ENCODE peak calls at places on chromosomes 13 and 19, in ten cellular contexts. One of them, this sample, is unnamed.

GRCh38 chr19:30228726-30229523 is 143.3 kb upstream of the ZNF536 start:
- DNase-seq in M059J: no peak
- DNase-seq in stimulated activated CD4-positive, alpha-beta T cell treated with anti-CD3 and anti-CD28 coated beads, Interleukin-15, amount 100 ng/mL, for 48 hours: no peak
- DNase-seq in GDM1: no peak
- DNase-seq in PC-9: no peak
- DNase-seq in IMR-90: peak; percentile 6
- DNase-seq in HEK293T: no peak
- DNase-seq in midbrain: peak; percentile 37
- DNase-seq in hepatocyte: peak; percentile 28
- DNase-seq in anterior cingulate cortex: no peak
- DNase-seq in this sample: peak; percentile 16

GRCh38 chr13:108018371-108018870 is 196.9 kb downstream of the LIG4 start:
- DNase-seq in M059J: no peak
- DNase-seq in stimulated activated CD4-positive, alpha-beta T cell treated with anti-CD3 and anti-CD28 coated beads, Interleukin-15, amount 100 ng/mL, for 48 hours: no peak
- DNase-seq in GDM1: no peak
- DNase-seq in PC-9: no peak
- DNase-seq in IMR-90: no peak
- DNase-seq in HEK293T: no peak
- DNase-seq in midbrain: no peak
- DNase-seq in hepatocyte: no peak
- DNase-seq in anterior cingulate cortex: no peak
- DNase-seq in this sample: no peak

GRCh38 chr13:51475727-51476521 is 23.1 kb upstream of the INTS6 start:
- DNase-seq in M059J: no peak
- DNase-seq in stimulated activated CD4-positive, alpha-beta T cell treated with anti-CD3 and anti-CD28 coated beads, Interleukin-15, amount 100 ng/mL, for 48 hours: no peak
- DNase-seq in GDM1: peak; percentile 19
- DNase-seq in PC-9: no peak
- DNase-seq in IMR-90: peak; percentile 74
- DNase-seq in HEK293T: no peak
- DNase-seq in midbrain: no peak
- DNase-seq in hepatocyte: no peak
- DNase-seq in anterior cingulate cortex: no peak
- DNase-seq in this sample: no peak

GRCh38 chr19:31152906-31153305 is 196.3 kb downstream of the TSHZ3 start:
- DNase-seq in M059J: peak; percentile 38
- DNase-seq in stimulated activated CD4-positive, alpha-beta T cell treated with anti-CD3 and anti-CD28 coated beads, Interleukin-15, amount 100 ng/mL, for 48 hours: no peak
- DNase-seq in GDM1: no peak
- DNase-seq in PC-9: no peak
- DNase-seq in IMR-90: peak; percentile 38
- DNase-seq in HEK293T: no peak
- DNase-seq in midbrain: no peak
- DNase-seq in hepatocyte: no peak
- DNase-seq in anterior cingulate cortex: no peak
- DNase-seq in this sample: no peak

GRCh38 chr13:38564751-38565150 is 122.1 kb upstream of the FREM2 start:
- DNase-seq in M059J: no peak
- DNase-seq in stimulated activated CD4-positive, alpha-beta T cell treated with anti-CD3 and anti-CD28 coated beads, Interleukin-15, amount 100 ng/mL, for 48 hours: no peak
- DNase-seq in GDM1: no peak
- DNase-seq in PC-9: no peak
- DNase-seq in IMR-90: no peak
- DNase-seq in HEK293T: no peak
- DNase-seq in midbrain: peak; percentile 40
- DNase-seq in hepatocyte: no peak
- DNase-seq in anterior cingulate cortex: no peak
- DNase-seq in this sample: no peak

GRCh38 chr19:10007811-10008211 is 2.5 kb downstream of the COL5A3 start:
- DNase-seq in M059J: peak; percentile 57
- DNase-seq in stimulated activated CD4-positive, alpha-beta T cell treated with anti-CD3 and anti-CD28 coated beads, Interleukin-15, amount 100 ng/mL, for 48 hours: no peak
- DNase-seq in GDM1: no peak
- DNase-seq in PC-9: no peak
- DNase-seq in IMR-90: peak; percentile 80
- DNase-seq in HEK293T: no peak
- DNase-seq in midbrain: no peak
- DNase-seq in hepatocyte: no peak
- DNase-seq in anterior cingulate cortex: no peak
- DNase-seq in this sample: no peak

GRCh38 chr13:80342541-80343371 is 1.8 kb upstream of the SPRY2 start:
- DNase-seq in M059J: peak; percentile 68
- DNase-seq in stimulated activated CD4-positive, alpha-beta T cell treated with anti-CD3 and anti-CD28 coated beads, Interleukin-15, amount 100 ng/mL, for 48 hours: peak; percentile 32
- DNase-seq in GDM1: peak; percentile 35
- DNase-seq in PC-9: peak; percentile 87
- DNase-seq in IMR-90: peak; percentile 66
- DNase-seq in HEK293T: peak; percentile 91
- DNase-seq in midbrain: peak; percentile 89
- DNase-seq in hepatocyte: peak; percentile 89
- DNase-seq in anterior cingulate cortex: peak; percentile 80
- DNase-seq in this sample: peak; percentile 64

GRCh38 chr19:38391911-38392464 is 3.5 kb downstream of the SPRED3 start:
- DNase-seq in M059J: no peak
- DNase-seq in stimulated activated CD4-positive, alpha-beta T cell treated with anti-CD3 and anti-CD28 coated beads, Interleukin-15, amount 100 ng/mL, for 48 hours: no peak
- DNase-seq in GDM1: no peak
- DNase-seq in PC-9: no peak
- DNase-seq in IMR-90: no peak
- DNase-seq in HEK293T: no peak
- DNase-seq in midbrain: no peak
- DNase-seq in hepatocyte: no peak
- DNase-seq in anterior cingulate cortex: no peak
- DNase-seq in this sample: no peak

GRCh38 chr19:30968210-30968609 is 381.0 kb downstream of the TSHZ3 start:
- DNase-seq in M059J: peak; percentile 19
- DNase-seq in stimulated activated CD4-positive, alpha-beta T cell treated with anti-CD3 and anti-CD28 coated beads, Interleukin-15, amount 100 ng/mL, for 48 hours: no peak
- DNase-seq in GDM1: no peak
- DNase-seq in PC-9: peak; percentile 6
- DNase-seq in IMR-90: no peak
- DNase-seq in HEK293T: peak; percentile 34
- DNase-seq in midbrain: no peak
- DNase-seq in hepatocyte: no peak
- DNase-seq in anterior cingulate cortex: no peak
- DNase-seq in this sample: no peak

GRCh38 chr13:99350191-99350590 is 43.0 kb upstream of the GPR183 start:
- DNase-seq in M059J: no peak
- DNase-seq in stimulated activated CD4-positive, alpha-beta T cell treated with anti-CD3 and anti-CD28 coated beads, Interleukin-15, amount 100 ng/mL, for 48 hours: no peak
- DNase-seq in GDM1: no peak
- DNase-seq in PC-9: no peak
- DNase-seq in IMR-90: no peak
- DNase-seq in HEK293T: no peak
- DNase-seq in midbrain: no peak
- DNase-seq in hepatocyte: no peak
- DNase-seq in anterior cingulate cortex: no peak
- DNase-seq in this sample: peak; percentile 42

GRCh38 chr13:99051768-99052455 is 74.0 kb upstream of the DOCK9 start:
- DNase-seq in M059J: no peak
- DNase-seq in stimulated activated CD4-positive, alpha-beta T cell treated with anti-CD3 and anti-CD28 coated beads, Interleukin-15, amount 100 ng/mL, for 48 hours: no peak
- DNase-seq in GDM1: no peak
- DNase-seq in PC-9: no peak
- DNase-seq in IMR-90: no peak
- DNase-seq in HEK293T: no peak
- DNase-seq in midbrain: no peak
- DNase-seq in hepatocyte: no peak
- DNase-seq in anterior cingulate cortex: no peak
- DNase-seq in this sample: no peak

GRCh38 chr13:27200413-27201066 is 28.9 kb upstream of the USP12 start:
- DNase-seq in M059J: peak; percentile 58
- DNase-seq in stimulated activated CD4-positive, alpha-beta T cell treated with anti-CD3 and anti-CD28 coated beads, Interleukin-15, amount 100 ng/mL, for 48 hours: no peak
- DNase-seq in GDM1: no peak
- DNase-seq in PC-9: no peak
- DNase-seq in IMR-90: no peak
- DNase-seq in HEK293T: no peak
- DNase-seq in midbrain: no peak
- DNase-seq in hepatocyte: no peak
- DNase-seq in anterior cingulate cortex: no peak
- DNase-seq in this sample: no peak

GRCh38 chr13:20359335-20359734 is 127.2 kb upstream of the GJB6 start:
- DNase-seq in M059J: peak; percentile 96
- DNase-seq in stimulated activated CD4-positive, alpha-beta T cell treated with anti-CD3 and anti-CD28 coated beads, Interleukin-15, amount 100 ng/mL, for 48 hours: no peak
- DNase-seq in GDM1: no peak
- DNase-seq in PC-9: peak; percentile 40
- DNase-seq in IMR-90: peak; percentile 99
- DNase-seq in HEK293T: no peak
- DNase-seq in midbrain: no peak
- DNase-seq in hepatocyte: no peak
- DNase-seq in anterior cingulate cortex: no peak
- DNase-seq in this sample: no peak

GRCh38 chr13:25819856-25820530 is 231.8 kb downstream of the SHISA2 start:
- DNase-seq in M059J: no peak
- DNase-seq in stimulated activated CD4-positive, alpha-beta T cell treated with anti-CD3 and anti-CD28 coated beads, Interleukin-15, amount 100 ng/mL, for 48 hours: no peak
- DNase-seq in GDM1: no peak
- DNase-seq in PC-9: no peak
- DNase-seq in IMR-90: no peak
- DNase-seq in HEK293T: no peak
- DNase-seq in midbrain: no peak
- DNase-seq in hepatocyte: peak; percentile 14
- DNase-seq in anterior cingulate cortex: peak; percentile 3
- DNase-seq in this sample: no peak

GRCh38 chr19:36972594-36972993 is 56.5 kb downstream of the ZNF568 start:
- DNase-seq in M059J: no peak
- DNase-seq in stimulated activated CD4-positive, alpha-beta T cell treated with anti-CD3 and anti-CD28 coated beads, Interleukin-15, amount 100 ng/mL, for 48 hours: no peak
- DNase-seq in GDM1: no peak
- DNase-seq in PC-9: no peak
- DNase-seq in IMR-90: no peak
- DNase-seq in HEK293T: no peak
- DNase-seq in midbrain: no peak
- DNase-seq in hepatocyte: no peak
- DNase-seq in anterior cingulate cortex: no peak
- DNase-seq in this sample: no peak

GRCh38 chr19:55253842-55254624 is 4.8 kb downstream of the PPP6R1 start:
- DNase-seq in M059J: no peak
- DNase-seq in stimulated activated CD4-positive, alpha-beta T cell treated with anti-CD3 and anti-CD28 coated beads, Interleukin-15, amount 100 ng/mL, for 48 hours: no peak
- DNase-seq in GDM1: peak; percentile 82
- DNase-seq in PC-9: no peak
- DNase-seq in IMR-90: no peak
- DNase-seq in HEK293T: no peak
- DNase-seq in midbrain: peak; percentile 3
- DNase-seq in hepatocyte: no peak
- DNase-seq in anterior cingulate cortex: no peak
- DNase-seq in this sample: no peak

GRCh38 chr19:14031719-14032480 is at the start of gene IL27RA:
- DNase-seq in M059J: peak; percentile 51
- DNase-seq in stimulated activated CD4-positive, alpha-beta T cell treated with anti-CD3 and anti-CD28 coated beads, Interleukin-15, amount 100 ng/mL, for 48 hours: peak; percentile 46
- DNase-seq in GDM1: peak; percentile 81
- DNase-seq in PC-9: peak; percentile 56
- DNase-seq in IMR-90: peak; percentile 31
- DNase-seq in HEK293T: peak; percentile 64
- DNase-seq in midbrain: peak; percentile 19
- DNase-seq in hepatocyte: peak; percentile 63
- DNase-seq in anterior cingulate cortex: peak; percentile 41
- DNase-seq in this sample: peak; percentile 82

GRCh38 chr13:41978007-41978406 is 17.1 kb upstream of the VWA8 start:
- DNase-seq in M059J: no peak
- DNase-seq in stimulated activated CD4-positive, alpha-beta T cell treated with anti-CD3 and anti-CD28 coated beads, Interleukin-15, amount 100 ng/mL, for 48 hours: no peak
- DNase-seq in GDM1: no peak
- DNase-seq in PC-9: no peak
- DNase-seq in IMR-90: no peak
- DNase-seq in HEK293T: no peak
- DNase-seq in midbrain: no peak
- DNase-seq in hepatocyte: no peak
- DNase-seq in anterior cingulate cortex: no peak
- DNase-seq in this sample: no peak

GRCh38 chr13:99103536-99103935 is 97.1 kb upstream of the UBAC2 start:
- DNase-seq in M059J: no peak
- DNase-seq in stimulated activated CD4-positive, alpha-beta T cell treated with anti-CD3 and anti-CD28 coated beads, Interleukin-15, amount 100 ng/mL, for 48 hours: no peak
- DNase-seq in GDM1: no peak
- DNase-seq in PC-9: no peak
- DNase-seq in IMR-90: no peak
- DNase-seq in HEK293T: peak; percentile 23
- DNase-seq in midbrain: peak; percentile 8
- DNase-seq in hepatocyte: no peak
- DNase-seq in anterior cingulate cortex: no peak
- DNase-seq in this sample: peak; percentile 97

GRCh38 chr19:14795078-14795721 is 16.8 kb upstream of the ADGRE2 start:
- DNase-seq in M059J: peak; percentile 37
- DNase-seq in stimulated activated CD4-positive, alpha-beta T cell treated with anti-CD3 and anti-CD28 coated beads, Interleukin-15, amount 100 ng/mL, for 48 hours: no peak
- DNase-seq in GDM1: no peak
- DNase-seq in PC-9: no peak
- DNase-seq in IMR-90: no peak
- DNase-seq in HEK293T: no peak
- DNase-seq in midbrain: no peak
- DNase-seq in hepatocyte: no peak
- DNase-seq in anterior cingulate cortex: no peak
- DNase-seq in this sample: no peak

GRCh38 chr19:48403606-48404005 is 10.1 kb downstream of the GRIN2D start:
- DNase-seq in M059J: peak; percentile 74
- DNase-seq in stimulated activated CD4-positive, alpha-beta T cell treated with anti-CD3 and anti-CD28 coated beads, Interleukin-15, amount 100 ng/mL, for 48 hours: no peak
- DNase-seq in GDM1: peak; percentile 46
- DNase-seq in PC-9: peak; percentile 35
- DNase-seq in IMR-90: peak; percentile 71
- DNase-seq in HEK293T: peak; percentile 65
- DNase-seq in midbrain: no peak
- DNase-seq in hepatocyte: peak; percentile 70
- DNase-seq in anterior cingulate cortex: peak; percentile 37
- DNase-seq in this sample: peak; percentile 74